ENCODE peak calls at places on chromosome 19, in eight cellular contexts. S is cardiac muscle cell, A is mammary epithelial cell, X is ascending aorta, C is Calu3, H is uterus, V is astrocyte of the spinal cord, Y is fibroblast of mammary gland. L is an unnamed sample.

GRCh38 chr19:18119243-18120105 is 21.9 kb downstream of the MAST3 start:
- DNase-seq in S (no peak), A (peak), X (no peak), C (no peak), H (no peak), V (no peak), Y (no peak), L (peak)

GRCh38 chr19:17540174-17540573 is 15.3 kb upstream of the COLGALT1 start:
- DNase-seq in S (no peak), A (no peak), X (no peak), C (no peak), H (no peak), V (no peak), Y (no peak), L (no peak)

GRCh38 chr19:1143828-1144399 is 30.2 kb downstream of the SBNO2 start:
- DNase-seq in S (no peak), A (no peak), X (no peak), C (no peak), H (no peak), V (no peak), Y (no peak), L (no peak)

GRCh38 chr19:15448778-15449619 is 757 bp downstream of the WIZ start:
- DNase-seq in S (peak), A (no peak), X (no peak), C (no peak), H (peak), V (no peak), Y (no peak), L (peak)

GRCh38 chr19:46373573-46374359 is 26.9 kb downstream of the PPP5C start:
- DNase-seq in S (no peak), A (peak), X (peak), C (peak), H (peak), V (peak), Y (peak), L (no peak)

GRCh38 chr19:30070970-30071632 is 129.1 kb downstream of the URI1 start:
- DNase-seq in S (no peak), A (no peak), X (peak), C (no peak), H (no peak), V (no peak), Y (no peak), L (no peak)

GRCh38 chr19:33256266-33256665 is 30.6 kb upstream of the SLC7A10 start:
- DNase-seq in S (no peak), A (no peak), X (no peak), C (no peak), H (no peak), V (no peak), Y (no peak), L (no peak)

GRCh38 chr19:10339380-10339960 is at the start of gene ICAM3:
- DNase-seq in S (no peak), A (no peak), X (no peak), C (no peak), H (no peak), V (no peak), Y (no peak), L (peak)

GRCh38 chr19:44683434-44684210 is 12.3 kb downstream of the CEACAM19 start:
- DNase-seq in S (no peak), A (no peak), X (no peak), C (no peak), H (no peak), V (no peak), Y (no peak), L (no peak)

GRCh38 chr19:30536975-30537374 is 164.8 kb downstream of the ZNF536 start:
- DNase-seq in S (no peak), A (no peak), X (no peak), C (no peak), H (no peak), V (no peak), Y (no peak), L (no peak)

GRCh38 chr19:31423896-31424295 is 74.7 kb upstream of the TSHZ3 start:
- DNase-seq in S (no peak), A (no peak), X (no peak), C (no peak), H (no peak), V (no peak), Y (no peak), L (no peak)

GRCh38 chr19:34253711-34254551 is 423 bp upstream of the GARRE1 start:
- DNase-seq in S (peak), A (no peak), X (peak), C (no peak), H (peak), V (peak), Y (peak), L (peak)

GRCh38 chr19:1495799-1496713 is 5.1 kb downstream of the REEP6 start:
- DNase-seq in S (no peak), A (peak), X (no peak), C (no peak), H (no peak), V (no peak), Y (no peak), L (no peak)

GRCh38 chr19:48964205-48965032 is 690 bp upstream of the FTL start:
- DNase-seq in S (peak), A (no peak), X (no peak), C (peak), H (no peak), V (no peak), Y (peak), L (no peak)

GRCh38 chr19:7680606-7681335 is at the start of gene TRAPPC5:
- DNase-seq in S (peak), A (peak), X (peak), C (peak), H (peak), V (peak), Y (peak), L (peak)

GRCh38 chr19:8174706-8175105 is 25.3 kb upstream of the FBN3 start:
- DNase-seq in S (no peak), A (peak), X (no peak), C (no peak), H (no peak), V (no peak), Y (peak), L (no peak)

GRCh38 chr19:19514215-19514633 is 1.1 kb downstream of the TSSK6 start:
- DNase-seq in S (no peak), A (no peak), X (peak), C (no peak), H (peak), V (peak), Y (peak), L (no peak)

GRCh38 chr19:55244004-55244680 is 14.7 kb downstream of the PPP6R1 start:
- DNase-seq in S (no peak), A (no peak), X (no peak), C (no peak), H (no peak), V (no peak), Y (no peak), L (no peak)

GRCh38 chr19:632228-633067 is 889 bp downstream of the POLRMT start:
- DNase-seq in S (peak), A (peak), X (no peak), C (peak), H (no peak), V (peak), Y (peak), L (peak)

GRCh38 chr19:46716013-46716671 is 772 bp downstream of the PRKD2 start:
- DNase-seq in S (peak), A (no peak), X (no peak), C (peak), H (no peak), V (no peak), Y (no peak), L (no peak)

GRCh38 chr19:8363803-8364771 is at the start of gene ANGPTL4:
- DNase-seq in S (peak), A (peak), X (peak), C (peak), H (peak), V (peak), Y (peak), L (peak)

DNA sequence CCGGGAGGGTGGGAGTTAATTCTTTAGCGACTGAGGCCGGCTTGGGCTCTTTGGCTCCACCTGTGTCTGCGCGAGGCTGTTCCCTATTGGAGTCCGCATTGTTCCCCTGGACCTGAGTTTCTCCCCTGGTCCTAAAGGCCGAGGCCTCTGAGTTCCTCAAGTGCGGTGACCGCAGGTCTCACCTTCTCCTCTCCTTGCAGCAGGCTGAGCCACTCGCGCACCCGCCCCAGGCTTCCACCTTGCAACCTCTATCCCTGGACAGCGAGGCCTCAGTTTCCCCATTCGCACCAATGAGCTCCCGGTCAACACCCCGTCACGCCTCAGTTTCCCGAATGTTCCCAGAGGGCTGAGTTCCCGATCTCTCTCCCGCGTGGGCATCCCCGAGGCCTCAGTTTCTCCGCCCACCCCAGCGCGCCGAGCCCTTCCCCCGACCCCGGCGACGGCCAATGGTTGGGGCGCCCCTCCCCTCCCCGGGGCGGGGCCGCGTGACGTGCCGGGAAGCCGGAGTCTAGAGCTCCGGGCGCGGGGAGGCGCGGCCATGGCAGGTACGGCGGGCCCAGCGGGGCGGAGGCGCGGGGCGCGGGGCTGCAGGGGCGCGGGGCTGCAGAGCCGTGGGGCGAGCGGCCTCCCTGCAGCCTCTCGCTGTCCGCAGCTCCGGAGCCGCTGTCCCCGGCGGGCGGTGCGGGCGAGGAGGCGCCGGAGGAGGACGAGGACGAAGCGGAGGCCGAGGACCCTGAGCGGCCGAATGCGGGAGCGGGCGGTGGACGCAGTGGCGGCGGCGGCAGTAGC is at the start of gene MPND:
- DNase-seq in S (peak), A (peak), X (peak), C (peak), H (peak), V (peak), Y (peak), L (peak)
- TF ChIP-seq CTCF in S (peak), A (peak), X (peak), C (no peak), H (peak), V (peak), Y (peak), L (no peak)

GRCh38 chr19:35907377-35907745 is 734 bp downstream of the TYROBP start:
- DNase-seq in S (peak), A (no peak), X (no peak), C (no peak), H (no peak), V (no peak), Y (no peak), L (no peak)

GRCh38 chr19:35909684-35910035 is 1.6 kb upstream of the TYROBP start:
- DNase-seq in S (no peak), A (no peak), X (no peak), C (no peak), H (no peak), V (no peak), Y (no peak), L (no peak)

GRCh38 chr19:35905178-35905727 is 2.8 kb downstream of the TYROBP start:
- DNase-seq in S (no peak), A (no peak), X (no peak), C (no peak), H (no peak), V (no peak), Y (no peak), L (no peak)

GRCh38 chr19:35908977-35909683 is 1.0 kb upstream of the TYROBP start:
- DNase-seq in S (no peak), A (no peak), X (peak), C (no peak), H (no peak), V (no peak), Y (no peak), L (peak)

GRCh38 chr19:35908010-35908441 is at the start of gene TYROBP:
- DNase-seq in S (no peak), A (no peak), X (no peak), C (no peak), H (no peak), V (no peak), Y (no peak), L (no peak)
- TF ChIP-seq CTCF in S (no peak), A (no peak), X (no peak), C (no peak), H (no peak), V (no peak), Y (no peak), L (no peak)

GRCh38 chr19:36973844-36974195 is 57.7 kb downstream of the ZNF568 start:
- DNase-seq in S (no peak), A (no peak), X (no peak), C (no peak), H (no peak), V (no peak), Y (no peak), L (no peak)

GRCh38 chr19:36972594-36972993 is 56.5 kb downstream of the ZNF568 start:
- DNase-seq in S (no peak), A (no peak), X (no peak), C (no peak), H (peak), V (no peak), Y (no peak), L (no peak)

GRCh38 chr19:36973021-36973843 is 57.1 kb downstream of the ZNF568 start:
- DNase-seq in S (peak), A (peak), X (peak), C (no peak), H (peak), V (peak), Y (peak), L (peak)
- TF ChIP-seq CTCF in S (peak), A (peak), X (peak), C (no peak), H (peak), V (peak), Y (peak), L (peak)

DNA sequence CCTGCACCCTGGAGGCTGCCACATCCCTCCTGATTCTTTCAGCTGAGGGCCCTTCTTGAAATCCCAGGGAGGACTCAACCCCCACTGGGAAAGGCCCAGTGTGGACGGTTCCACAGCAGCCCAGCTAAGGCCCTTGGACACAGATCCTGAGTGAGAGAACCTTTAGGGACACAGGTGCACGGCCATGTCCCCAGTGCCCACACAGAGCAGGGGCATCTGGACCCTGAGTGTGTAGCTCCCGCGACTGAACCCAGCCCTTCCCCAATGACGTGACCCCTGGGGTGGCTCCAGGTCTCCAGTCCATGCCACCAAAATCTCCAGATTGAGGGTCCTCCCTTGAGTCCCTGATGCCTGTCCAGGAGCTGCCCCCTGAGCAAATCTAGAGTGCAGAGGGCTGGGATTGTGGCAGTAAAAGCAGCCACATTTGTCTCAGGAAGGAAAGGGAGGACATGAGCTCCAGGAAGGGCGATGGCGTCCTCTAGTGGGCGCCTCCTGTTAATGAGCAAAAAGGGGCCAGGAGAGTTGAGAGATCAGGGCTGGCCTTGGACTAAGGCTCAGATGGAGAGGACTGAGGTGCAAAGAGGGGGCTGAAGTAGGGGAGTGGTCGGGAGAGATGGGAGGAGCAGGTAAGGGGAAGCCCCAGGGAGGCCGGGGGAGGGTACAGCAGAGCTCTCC is 6.9 kb upstream of the CEACAM5 start:
- DNase-seq in S (no peak), A (no peak), X (peak), C (peak), H (no peak), V (no peak), Y (no peak), L (no peak)
- TF ChIP-seq CTCF in S (peak), A (peak), X (no peak), C (peak), H (no peak), V (no peak), Y (no peak), L (peak)

DNA sequence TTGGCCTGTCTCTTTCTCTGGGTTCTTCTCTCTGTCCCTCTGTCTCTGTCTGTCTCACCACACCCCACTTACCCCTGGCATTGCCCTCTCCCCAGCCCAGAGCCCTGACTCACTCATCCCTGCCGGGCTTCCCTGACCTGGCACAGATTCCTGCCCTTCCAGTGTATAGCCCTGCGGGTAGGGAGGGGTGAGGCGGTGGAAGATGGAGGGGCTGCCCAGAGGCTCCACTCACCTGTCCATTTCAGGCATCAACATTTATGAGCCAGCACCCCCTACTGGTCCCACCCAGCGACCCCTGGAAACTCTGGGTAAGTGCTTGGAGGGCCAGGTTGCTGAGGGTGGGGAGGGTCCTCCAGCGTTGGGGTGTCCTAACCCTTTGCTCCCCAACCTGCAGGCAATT is 1.0 kb downstream of the NCCRP1 start:
- DNase-seq in S (no peak), A (no peak), X (no peak), C (no peak), H (no peak), V (no peak), Y (no peak), L (peak)
- TF ChIP-seq CTCF in S (no peak), A (peak), X (no peak), C (no peak), H (no peak), V (no peak), Y (peak), L (peak)

DNA sequence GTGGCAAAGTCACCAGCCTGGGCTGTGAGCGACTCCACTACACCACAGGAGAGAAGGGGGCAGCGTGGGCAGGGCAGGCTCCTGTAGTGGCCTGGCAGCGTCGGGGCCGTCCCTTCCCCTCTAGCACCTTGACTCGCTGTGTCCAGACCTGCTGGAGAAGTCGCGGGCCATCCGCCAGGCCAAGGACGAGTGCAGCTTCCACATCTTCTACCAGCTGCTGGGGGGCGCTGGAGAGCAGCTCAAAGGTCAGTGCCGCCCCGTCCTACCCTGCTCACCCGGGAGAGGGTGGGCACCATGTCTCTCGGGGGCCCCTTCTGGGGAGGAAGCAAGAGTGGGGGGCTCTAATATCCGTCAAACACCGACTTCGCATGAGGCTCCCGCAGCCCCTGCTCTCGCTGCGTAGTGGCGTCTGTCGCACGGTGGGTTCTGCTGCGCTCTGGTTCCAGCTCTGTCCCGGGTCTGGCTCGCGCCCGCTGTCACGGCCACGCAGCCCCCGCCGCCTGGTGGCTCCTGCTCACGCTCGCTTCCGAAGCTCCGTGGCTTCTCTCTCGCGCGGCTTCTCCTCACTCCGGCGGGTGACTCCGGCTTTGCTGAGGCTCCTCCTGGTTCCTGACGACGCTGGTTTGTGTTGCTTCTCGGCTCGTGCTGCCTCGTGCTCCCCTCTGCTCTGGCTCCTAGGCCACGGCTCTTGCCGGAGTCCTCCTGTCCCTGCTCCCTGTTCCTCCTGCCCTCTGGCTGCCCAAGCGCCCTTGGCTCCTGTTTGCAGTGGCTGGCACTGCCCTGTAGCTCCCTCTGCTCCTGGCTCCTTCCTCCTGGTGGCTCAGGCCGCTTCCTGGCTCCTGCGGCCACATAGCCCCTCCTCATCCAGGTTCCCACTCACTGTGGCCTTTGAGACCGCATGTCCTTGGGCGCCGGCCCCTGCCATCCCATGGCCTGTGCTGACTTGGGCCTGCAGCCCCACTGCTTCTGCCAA is 27.2 kb downstream of the MYH14 start:
- DNase-seq in S (no peak), A (no peak), X (no peak), C (no peak), H (no peak), V (no peak), Y (no peak), L (no peak)
- TF ChIP-seq CTCF in S (no peak), A (no peak), X (no peak), C (no peak), H (no peak), V (no peak), Y (no peak), L (no peak)

L was measured in GM13976.